ENCODE peak calls at places on chromosomes 13 and 19, in nine cellular contexts. One of them, this sample, is unnamed.

GRCh38 chr19:13881692-13882418 is 4.9 kb downstream of the NANOS3 start:
- DNase-seq in stimulated activated CD4-positive, alpha-beta T cell treated with anti-CD3 and anti-CD28 coated beads, Interleukin-2, amount 100 ng/mL, for 24 hours: peak
- DNase-seq in RPMI8226: no peak
- DNase-seq in ovary: no peak
- DNase-seq in hypothalamus: no peak
- DNase-seq in activated T-helper 2 cell treated with anti-CD3 and anti-CD28 coated beads, Interferon-gamma antibody, Interleukin-2, Interleukin-4, amounts not matched to agents 10 μg/mL and 5 μg/mL and 100 μg/mL, durations not matched to agents 14 hours and 24 hours and 36 hours: peak
- DNase-seq in endothelial cell: no peak
- DNase-seq in transverse colon: peak
- DNase-seq in left ventricle myocardium superior: peak
- DNase-seq in this sample: peak

GRCh38 chr19:10797078-10797477 is 38.9 kb downstream of the TMED1 start:
- DNase-seq in stimulated activated CD4-positive, alpha-beta T cell treated with anti-CD3 and anti-CD28 coated beads, Interleukin-2, amount 100 ng/mL, for 24 hours: peak
- DNase-seq in RPMI8226: no peak
- DNase-seq in ovary: no peak
- DNase-seq in hypothalamus: no peak
- DNase-seq in activated T-helper 2 cell treated with anti-CD3 and anti-CD28 coated beads, Interferon-gamma antibody, Interleukin-2, Interleukin-4, amounts not matched to agents 10 μg/mL and 5 μg/mL and 100 μg/mL, durations not matched to agents 14 hours and 24 hours and 36 hours: no peak
- DNase-seq in endothelial cell: no peak
- DNase-seq in transverse colon: no peak
- DNase-seq in left ventricle myocardium superior: no peak
- DNase-seq in this sample: peak

GRCh38 chr13:34334984-34335661 is 517.2 kb downstream of the RFC3 start:
- DNase-seq in stimulated activated CD4-positive, alpha-beta T cell treated with anti-CD3 and anti-CD28 coated beads, Interleukin-2, amount 100 ng/mL, for 24 hours: no peak
- DNase-seq in RPMI8226: no peak
- DNase-seq in ovary: no peak
- DNase-seq in hypothalamus: no peak
- DNase-seq in activated T-helper 2 cell treated with anti-CD3 and anti-CD28 coated beads, Interferon-gamma antibody, Interleukin-2, Interleukin-4, amounts not matched to agents 10 μg/mL and 5 μg/mL and 100 μg/mL, durations not matched to agents 14 hours and 24 hours and 36 hours: no peak
- DNase-seq in endothelial cell: no peak
- DNase-seq in transverse colon: no peak
- DNase-seq in left ventricle myocardium superior: no peak
- DNase-seq in this sample: no peak

GRCh38 chr19:2624537-2625091 is 77.9 kb downstream of the GNG7 start:
- DNase-seq in stimulated activated CD4-positive, alpha-beta T cell treated with anti-CD3 and anti-CD28 coated beads, Interleukin-2, amount 100 ng/mL, for 24 hours: no peak
- DNase-seq in RPMI8226: peak
- DNase-seq in ovary: no peak
- DNase-seq in hypothalamus: peak
- DNase-seq in activated T-helper 2 cell treated with anti-CD3 and anti-CD28 coated beads, Interferon-gamma antibody, Interleukin-2, Interleukin-4, amounts not matched to agents 10 μg/mL and 5 μg/mL and 100 μg/mL, durations not matched to agents 14 hours and 24 hours and 36 hours: no peak
- DNase-seq in endothelial cell: no peak
- DNase-seq in transverse colon: no peak
- DNase-seq in left ventricle myocardium superior: peak
- DNase-seq in this sample: no peak

GRCh38 chr19:42197375-42197817 is 20.1 kb downstream of the DEDD2 start:
- DNase-seq in stimulated activated CD4-positive, alpha-beta T cell treated with anti-CD3 and anti-CD28 coated beads, Interleukin-2, amount 100 ng/mL, for 24 hours: no peak
- DNase-seq in RPMI8226: no peak
- DNase-seq in ovary: no peak
- DNase-seq in hypothalamus: no peak
- DNase-seq in activated T-helper 2 cell treated with anti-CD3 and anti-CD28 coated beads, Interferon-gamma antibody, Interleukin-2, Interleukin-4, amounts not matched to agents 10 μg/mL and 5 μg/mL and 100 μg/mL, durations not matched to agents 14 hours and 24 hours and 36 hours: no peak
- DNase-seq in endothelial cell: no peak
- DNase-seq in transverse colon: no peak
- DNase-seq in left ventricle myocardium superior: no peak
- DNase-seq in this sample: peak

GRCh38 chr19:13427273-13428051 is 78.8 kb downstream of the CACNA1A start:
- DNase-seq in stimulated activated CD4-positive, alpha-beta T cell treated with anti-CD3 and anti-CD28 coated beads, Interleukin-2, amount 100 ng/mL, for 24 hours: no peak
- DNase-seq in RPMI8226: no peak
- DNase-seq in ovary: no peak
- DNase-seq in hypothalamus: no peak
- DNase-seq in activated T-helper 2 cell treated with anti-CD3 and anti-CD28 coated beads, Interferon-gamma antibody, Interleukin-2, Interleukin-4, amounts not matched to agents 10 μg/mL and 5 μg/mL and 100 μg/mL, durations not matched to agents 14 hours and 24 hours and 36 hours: no peak
- DNase-seq in endothelial cell: no peak
- DNase-seq in transverse colon: no peak
- DNase-seq in left ventricle myocardium superior: no peak
- DNase-seq in this sample: no peak

GRCh38 chr13:36414461-36414860 is 17.8 kb upstream of the CCNA1 start:
- DNase-seq in stimulated activated CD4-positive, alpha-beta T cell treated with anti-CD3 and anti-CD28 coated beads, Interleukin-2, amount 100 ng/mL, for 24 hours: no peak
- DNase-seq in RPMI8226: no peak
- DNase-seq in ovary: no peak
- DNase-seq in hypothalamus: no peak
- DNase-seq in activated T-helper 2 cell treated with anti-CD3 and anti-CD28 coated beads, Interferon-gamma antibody, Interleukin-2, Interleukin-4, amounts not matched to agents 10 μg/mL and 5 μg/mL and 100 μg/mL, durations not matched to agents 14 hours and 24 hours and 36 hours: no peak
- DNase-seq in endothelial cell: no peak
- DNase-seq in transverse colon: no peak
- DNase-seq in left ventricle myocardium superior: no peak
- DNase-seq in this sample: no peak

GRCh38 chr19:47863514-47863936 is 4.5 kb downstream of the TPRX2 start:
- DNase-seq in stimulated activated CD4-positive, alpha-beta T cell treated with anti-CD3 and anti-CD28 coated beads, Interleukin-2, amount 100 ng/mL, for 24 hours: peak
- DNase-seq in RPMI8226: peak
- DNase-seq in ovary: peak
- DNase-seq in hypothalamus: peak
- DNase-seq in activated T-helper 2 cell treated with anti-CD3 and anti-CD28 coated beads, Interferon-gamma antibody, Interleukin-2, Interleukin-4, amounts not matched to agents 10 μg/mL and 5 μg/mL and 100 μg/mL, durations not matched to agents 14 hours and 24 hours and 36 hours: peak
- DNase-seq in endothelial cell: peak
- DNase-seq in transverse colon: peak
- DNase-seq in left ventricle myocardium superior: peak
- DNase-seq in this sample: peak

GRCh38 chr13:95745289-95745688 is 68.3 kb downstream of the DNAJC3 start:
- DNase-seq in stimulated activated CD4-positive, alpha-beta T cell treated with anti-CD3 and anti-CD28 coated beads, Interleukin-2, amount 100 ng/mL, for 24 hours: no peak
- DNase-seq in RPMI8226: no peak
- DNase-seq in ovary: no peak
- DNase-seq in hypothalamus: no peak
- DNase-seq in activated T-helper 2 cell treated with anti-CD3 and anti-CD28 coated beads, Interferon-gamma antibody, Interleukin-2, Interleukin-4, amounts not matched to agents 10 μg/mL and 5 μg/mL and 100 μg/mL, durations not matched to agents 14 hours and 24 hours and 36 hours: no peak
- DNase-seq in endothelial cell: no peak
- DNase-seq in transverse colon: no peak
- DNase-seq in left ventricle myocardium superior: no peak
- DNase-seq in this sample: no peak

GRCh38 chr13:43379738-43380137 is 356.4 kb downstream of the DNAJC15 start:
- DNase-seq in stimulated activated CD4-positive, alpha-beta T cell treated with anti-CD3 and anti-CD28 coated beads, Interleukin-2, amount 100 ng/mL, for 24 hours: no peak
- DNase-seq in RPMI8226: no peak
- DNase-seq in ovary: no peak
- DNase-seq in hypothalamus: no peak
- DNase-seq in activated T-helper 2 cell treated with anti-CD3 and anti-CD28 coated beads, Interferon-gamma antibody, Interleukin-2, Interleukin-4, amounts not matched to agents 10 μg/mL and 5 μg/mL and 100 μg/mL, durations not matched to agents 14 hours and 24 hours and 36 hours: no peak
- DNase-seq in endothelial cell: no peak
- DNase-seq in transverse colon: no peak
- DNase-seq in left ventricle myocardium superior: no peak
- DNase-seq in this sample: no peak

GRCh38 chr19:35642798-35643254 is 1.3 kb downstream of the ETV2 start:
- DNase-seq in stimulated activated CD4-positive, alpha-beta T cell treated with anti-CD3 and anti-CD28 coated beads, Interleukin-2, amount 100 ng/mL, for 24 hours: no peak
- DNase-seq in RPMI8226: no peak
- DNase-seq in ovary: peak
- DNase-seq in hypothalamus: no peak
- DNase-seq in activated T-helper 2 cell treated with anti-CD3 and anti-CD28 coated beads, Interferon-gamma antibody, Interleukin-2, Interleukin-4, amounts not matched to agents 10 μg/mL and 5 μg/mL and 100 μg/mL, durations not matched to agents 14 hours and 24 hours and 36 hours: no peak
- DNase-seq in endothelial cell: peak
- DNase-seq in transverse colon: no peak
- DNase-seq in left ventricle myocardium superior: no peak
- DNase-seq in this sample: no peak

GRCh38 chr19:16527971-16528521 is 14.2 kb downstream of the CHERP start:
- DNase-seq in stimulated activated CD4-positive, alpha-beta T cell treated with anti-CD3 and anti-CD28 coated beads, Interleukin-2, amount 100 ng/mL, for 24 hours: peak
- DNase-seq in RPMI8226: peak
- DNase-seq in ovary: no peak
- DNase-seq in hypothalamus: no peak
- DNase-seq in activated T-helper 2 cell treated with anti-CD3 and anti-CD28 coated beads, Interferon-gamma antibody, Interleukin-2, Interleukin-4, amounts not matched to agents 10 μg/mL and 5 μg/mL and 100 μg/mL, durations not matched to agents 14 hours and 24 hours and 36 hours: peak
- DNase-seq in endothelial cell: peak
- DNase-seq in transverse colon: no peak
- DNase-seq in left ventricle myocardium superior: no peak
- DNase-seq in this sample: peak

GRCh38 chr19:32269831-32270230 is 75.6 kb upstream of the ZNF507 start:
- DNase-seq in stimulated activated CD4-positive, alpha-beta T cell treated with anti-CD3 and anti-CD28 coated beads, Interleukin-2, amount 100 ng/mL, for 24 hours: no peak
- DNase-seq in RPMI8226: no peak
- DNase-seq in ovary: no peak
- DNase-seq in hypothalamus: no peak
- DNase-seq in activated T-helper 2 cell treated with anti-CD3 and anti-CD28 coated beads, Interferon-gamma antibody, Interleukin-2, Interleukin-4, amounts not matched to agents 10 μg/mL and 5 μg/mL and 100 μg/mL, durations not matched to agents 14 hours and 24 hours and 36 hours: no peak
- DNase-seq in endothelial cell: no peak
- DNase-seq in transverse colon: no peak
- DNase-seq in left ventricle myocardium superior: no peak
- DNase-seq in this sample: no peak

GRCh38 chr19:3765121-3765520 is 2.6 kb downstream of the MRPL54 start:
- DNase-seq in stimulated activated CD4-positive, alpha-beta T cell treated with anti-CD3 and anti-CD28 coated beads, Interleukin-2, amount 100 ng/mL, for 24 hours: no peak
- DNase-seq in RPMI8226: no peak
- DNase-seq in ovary: peak
- DNase-seq in hypothalamus: no peak
- DNase-seq in activated T-helper 2 cell treated with anti-CD3 and anti-CD28 coated beads, Interferon-gamma antibody, Interleukin-2, Interleukin-4, amounts not matched to agents 10 μg/mL and 5 μg/mL and 100 μg/mL, durations not matched to agents 14 hours and 24 hours and 36 hours: no peak
- DNase-seq in endothelial cell: no peak
- DNase-seq in transverse colon: no peak
- DNase-seq in left ventricle myocardium superior: no peak
- DNase-seq in this sample: no peak

GRCh38 chr13:111424134-111424533 is 103.7 kb downstream of the TEX29 start:
- DNase-seq in stimulated activated CD4-positive, alpha-beta T cell treated with anti-CD3 and anti-CD28 coated beads, Interleukin-2, amount 100 ng/mL, for 24 hours: no peak
- DNase-seq in RPMI8226: no peak
- DNase-seq in ovary: no peak
- DNase-seq in hypothalamus: no peak
- DNase-seq in activated T-helper 2 cell treated with anti-CD3 and anti-CD28 coated beads, Interferon-gamma antibody, Interleukin-2, Interleukin-4, amounts not matched to agents 10 μg/mL and 5 μg/mL and 100 μg/mL, durations not matched to agents 14 hours and 24 hours and 36 hours: no peak
- DNase-seq in endothelial cell: no peak
- DNase-seq in transverse colon: no peak
- DNase-seq in left ventricle myocardium superior: no peak
- DNase-seq in this sample: no peak

GRCh38 chr13:98606296-98606695 is 29.4 kb upstream of the STK24 start:
- DNase-seq in stimulated activated CD4-positive, alpha-beta T cell treated with anti-CD3 and anti-CD28 coated beads, Interleukin-2, amount 100 ng/mL, for 24 hours: no peak
- DNase-seq in RPMI8226: no peak
- DNase-seq in ovary: no peak
- DNase-seq in hypothalamus: no peak
- DNase-seq in activated T-helper 2 cell treated with anti-CD3 and anti-CD28 coated beads, Interferon-gamma antibody, Interleukin-2, Interleukin-4, amounts not matched to agents 10 μg/mL and 5 μg/mL and 100 μg/mL, durations not matched to agents 14 hours and 24 hours and 36 hours: no peak
- DNase-seq in endothelial cell: no peak
- DNase-seq in transverse colon: no peak
- DNase-seq in left ventricle myocardium superior: no peak
- DNase-seq in this sample: no peak

GRCh38 chr13:73412933-73413332 is 354.1 kb downstream of the KLF5 start:
- DNase-seq in stimulated activated CD4-positive, alpha-beta T cell treated with anti-CD3 and anti-CD28 coated beads, Interleukin-2, amount 100 ng/mL, for 24 hours: no peak
- DNase-seq in RPMI8226: no peak
- DNase-seq in ovary: no peak
- DNase-seq in hypothalamus: no peak
- DNase-seq in activated T-helper 2 cell treated with anti-CD3 and anti-CD28 coated beads, Interferon-gamma antibody, Interleukin-2, Interleukin-4, amounts not matched to agents 10 μg/mL and 5 μg/mL and 100 μg/mL, durations not matched to agents 14 hours and 24 hours and 36 hours: no peak
- DNase-seq in endothelial cell: no peak
- DNase-seq in transverse colon: no peak
- DNase-seq in left ventricle myocardium superior: no peak
- DNase-seq in this sample: no peak

GRCh38 chr19:43634877-43635560 is 4.6 kb downstream of the CADM4 start:
- DNase-seq in stimulated activated CD4-positive, alpha-beta T cell treated with anti-CD3 and anti-CD28 coated beads, Interleukin-2, amount 100 ng/mL, for 24 hours: no peak
- DNase-seq in RPMI8226: no peak
- DNase-seq in ovary: peak
- DNase-seq in hypothalamus: peak
- DNase-seq in activated T-helper 2 cell treated with anti-CD3 and anti-CD28 coated beads, Interferon-gamma antibody, Interleukin-2, Interleukin-4, amounts not matched to agents 10 μg/mL and 5 μg/mL and 100 μg/mL, durations not matched to agents 14 hours and 24 hours and 36 hours: no peak
- DNase-seq in endothelial cell: peak
- DNase-seq in transverse colon: no peak
- DNase-seq in left ventricle myocardium superior: no peak
- DNase-seq in this sample: no peak

GRCh38 chr13:98535501-98536357 is 41.2 kb downstream of the STK24 start:
- DNase-seq in stimulated activated CD4-positive, alpha-beta T cell treated with anti-CD3 and anti-CD28 coated beads, Interleukin-2, amount 100 ng/mL, for 24 hours: no peak
- DNase-seq in RPMI8226: no peak
- DNase-seq in ovary: no peak
- DNase-seq in hypothalamus: no peak
- DNase-seq in activated T-helper 2 cell treated with anti-CD3 and anti-CD28 coated beads, Interferon-gamma antibody, Interleukin-2, Interleukin-4, amounts not matched to agents 10 μg/mL and 5 μg/mL and 100 μg/mL, durations not matched to agents 14 hours and 24 hours and 36 hours: no peak
- DNase-seq in endothelial cell: no peak
- DNase-seq in transverse colon: no peak
- DNase-seq in left ventricle myocardium superior: no peak
- DNase-seq in this sample: no peak

GRCh38 chr19:35037716-35038622 is 3.6 kb upstream of the HPN start:
- DNase-seq in stimulated activated CD4-positive, alpha-beta T cell treated with anti-CD3 and anti-CD28 coated beads, Interleukin-2, amount 100 ng/mL, for 24 hours: no peak
- DNase-seq in RPMI8226: no peak
- DNase-seq in ovary: no peak
- DNase-seq in hypothalamus: peak
- DNase-seq in activated T-helper 2 cell treated with anti-CD3 and anti-CD28 coated beads, Interferon-gamma antibody, Interleukin-2, Interleukin-4, amounts not matched to agents 10 μg/mL and 5 μg/mL and 100 μg/mL, durations not matched to agents 14 hours and 24 hours and 36 hours: no peak
- DNase-seq in endothelial cell: no peak
- DNase-seq in transverse colon: no peak
- DNase-seq in left ventricle myocardium superior: no peak
- DNase-seq in this sample: no peak

GRCh38 chr13:91647361-91647970 is 249.0 kb downstream of the GPC5 start:
- DNase-seq in stimulated activated CD4-positive, alpha-beta T cell treated with anti-CD3 and anti-CD28 coated beads, Interleukin-2, amount 100 ng/mL, for 24 hours: no peak
- DNase-seq in RPMI8226: peak
- DNase-seq in ovary: no peak
- DNase-seq in hypothalamus: no peak
- DNase-seq in activated T-helper 2 cell treated with anti-CD3 and anti-CD28 coated beads, Interferon-gamma antibody, Interleukin-2, Interleukin-4, amounts not matched to agents 10 μg/mL and 5 μg/mL and 100 μg/mL, durations not matched to agents 14 hours and 24 hours and 36 hours: no peak
- DNase-seq in endothelial cell: peak
- DNase-seq in transverse colon: peak
- DNase-seq in left ventricle myocardium superior: peak
- DNase-seq in this sample: no peak

GRCh38 chr19:58555920-58556632 is 1.2 kb upstream of the CHMP2A start:
- DNase-seq in stimulated activated CD4-positive, alpha-beta T cell treated with anti-CD3 and anti-CD28 coated beads, Interleukin-2, amount 100 ng/mL, for 24 hours: no peak
- DNase-seq in RPMI8226: no peak
- DNase-seq in ovary: peak
- DNase-seq in hypothalamus: no peak
- DNase-seq in activated T-helper 2 cell treated with anti-CD3 and anti-CD28 coated beads, Interferon-gamma antibody, Interleukin-2, Interleukin-4, amounts not matched to agents 10 μg/mL and 5 μg/mL and 100 μg/mL, durations not matched to agents 14 hours and 24 hours and 36 hours: no peak
- DNase-seq in endothelial cell: no peak
- DNase-seq in transverse colon: no peak
- DNase-seq in left ventricle myocardium superior: no peak
- DNase-seq in this sample: no peak

GRCh38 chr13:28047784-28048388 is 52.5 kb downstream of the FLT3 start:
- DNase-seq in stimulated activated CD4-positive, alpha-beta T cell treated with anti-CD3 and anti-CD28 coated beads, Interleukin-2, amount 100 ng/mL, for 24 hours: no peak
- DNase-seq in RPMI8226: peak
- DNase-seq in ovary: no peak
- DNase-seq in hypothalamus: no peak
- DNase-seq in activated T-helper 2 cell treated with anti-CD3 and anti-CD28 coated beads, Interferon-gamma antibody, Interleukin-2, Interleukin-4, amounts not matched to agents 10 μg/mL and 5 μg/mL and 100 μg/mL, durations not matched to agents 14 hours and 24 hours and 36 hours: no peak
- DNase-seq in endothelial cell: no peak
- DNase-seq in transverse colon: peak
- DNase-seq in left ventricle myocardium superior: no peak
- DNase-seq in this sample: no peak

GRCh38 chr19:41811036-41811435 is 14.6 kb downstream of the CEACAM3 start:
- DNase-seq in stimulated activated CD4-positive, alpha-beta T cell treated with anti-CD3 and anti-CD28 coated beads, Interleukin-2, amount 100 ng/mL, for 24 hours: no peak
- DNase-seq in RPMI8226: no peak
- DNase-seq in ovary: no peak
- DNase-seq in hypothalamus: peak
- DNase-seq in activated T-helper 2 cell treated with anti-CD3 and anti-CD28 coated beads, Interferon-gamma antibody, Interleukin-2, Interleukin-4, amounts not matched to agents 10 μg/mL and 5 μg/mL and 100 μg/mL, durations not matched to agents 14 hours and 24 hours and 36 hours: no peak
- DNase-seq in endothelial cell: no peak
- DNase-seq in transverse colon: no peak
- DNase-seq in left ventricle myocardium superior: no peak
- DNase-seq in this sample: no peak

GRCh38 chr19:29529646-29530548 is 4.1 kb downstream of the VSTM2B start:
- DNase-seq in stimulated activated CD4-positive, alpha-beta T cell treated with anti-CD3 and anti-CD28 coated beads, Interleukin-2, amount 100 ng/mL, for 24 hours: no peak
- DNase-seq in RPMI8226: no peak
- DNase-seq in ovary: no peak
- DNase-seq in hypothalamus: no peak
- DNase-seq in activated T-helper 2 cell treated with anti-CD3 and anti-CD28 coated beads, Interferon-gamma antibody, Interleukin-2, Interleukin-4, amounts not matched to agents 10 μg/mL and 5 μg/mL and 100 μg/mL, durations not matched to agents 14 hours and 24 hours and 36 hours: no peak
- DNase-seq in endothelial cell: peak
- DNase-seq in transverse colon: no peak
- DNase-seq in left ventricle myocardium superior: no peak
- DNase-seq in this sample: peak

GRCh38 chr13:78298657-78299056 is 304.7 kb downstream of the POU4F1 start:
- DNase-seq in stimulated activated CD4-positive, alpha-beta T cell treated with anti-CD3 and anti-CD28 coated beads, Interleukin-2, amount 100 ng/mL, for 24 hours: no peak
- DNase-seq in RPMI8226: no peak
- DNase-seq in ovary: no peak
- DNase-seq in hypothalamus: no peak
- DNase-seq in activated T-helper 2 cell treated with anti-CD3 and anti-CD28 coated beads, Interferon-gamma antibody, Interleukin-2, Interleukin-4, amounts not matched to agents 10 μg/mL and 5 μg/mL and 100 μg/mL, durations not matched to agents 14 hours and 24 hours and 36 hours: no peak
- DNase-seq in endothelial cell: no peak
- DNase-seq in transverse colon: no peak
- DNase-seq in left ventricle myocardium superior: no peak
- DNase-seq in this sample: no peak

GRCh38 chr13:36251528-36251927 is 37.2 kb upstream of the SOHLH2 start:
- DNase-seq in stimulated activated CD4-positive, alpha-beta T cell treated with anti-CD3 and anti-CD28 coated beads, Interleukin-2, amount 100 ng/mL, for 24 hours: no peak
- DNase-seq in RPMI8226: no peak
- DNase-seq in ovary: no peak
- DNase-seq in hypothalamus: no peak
- DNase-seq in activated T-helper 2 cell treated with anti-CD3 and anti-CD28 coated beads, Interferon-gamma antibody, Interleukin-2, Interleukin-4, amounts not matched to agents 10 μg/mL and 5 μg/mL and 100 μg/mL, durations not matched to agents 14 hours and 24 hours and 36 hours: no peak
- DNase-seq in endothelial cell: no peak
- DNase-seq in transverse colon: no peak
- DNase-seq in left ventricle myocardium superior: no peak
- DNase-seq in this sample: no peak

GRCh38 chr19:44643605-44644390 is at the start of gene PVR:
- DNase-seq in stimulated activated CD4-positive, alpha-beta T cell treated with anti-CD3 and anti-CD28 coated beads, Interleukin-2, amount 100 ng/mL, for 24 hours: peak
- DNase-seq in RPMI8226: peak
- DNase-seq in ovary: peak
- DNase-seq in hypothalamus: peak
- DNase-seq in activated T-helper 2 cell treated with anti-CD3 and anti-CD28 coated beads, Interferon-gamma antibody, Interleukin-2, Interleukin-4, amounts not matched to agents 10 μg/mL and 5 μg/mL and 100 μg/mL, durations not matched to agents 14 hours and 24 hours and 36 hours: peak
- DNase-seq in endothelial cell: peak
- DNase-seq in transverse colon: peak
- DNase-seq in left ventricle myocardium superior: peak
- DNase-seq in this sample: peak

GRCh38 chr19:56958428-56958827 is 117.9 kb upstream of the PEG3 start:
- DNase-seq in stimulated activated CD4-positive, alpha-beta T cell treated with anti-CD3 and anti-CD28 coated beads, Interleukin-2, amount 100 ng/mL, for 24 hours: no peak
- DNase-seq in RPMI8226: no peak
- DNase-seq in ovary: no peak
- DNase-seq in hypothalamus: no peak
- DNase-seq in activated T-helper 2 cell treated with anti-CD3 and anti-CD28 coated beads, Interferon-gamma antibody, Interleukin-2, Interleukin-4, amounts not matched to agents 10 μg/mL and 5 μg/mL and 100 μg/mL, durations not matched to agents 14 hours and 24 hours and 36 hours: no peak
- DNase-seq in endothelial cell: no peak
- DNase-seq in transverse colon: no peak
- DNase-seq in left ventricle myocardium superior: no peak
- DNase-seq in this sample: no peak

GRCh38 chr19:4803736-4804695 is 12.5 kb downstream of the FEM1A start:
- DNase-seq in stimulated activated CD4-positive, alpha-beta T cell treated with anti-CD3 and anti-CD28 coated beads, Interleukin-2, amount 100 ng/mL, for 24 hours: peak
- DNase-seq in RPMI8226: peak
- DNase-seq in ovary: peak
- DNase-seq in hypothalamus: peak
- DNase-seq in activated T-helper 2 cell treated with anti-CD3 and anti-CD28 coated beads, Interferon-gamma antibody, Interleukin-2, Interleukin-4, amounts not matched to agents 10 μg/mL and 5 μg/mL and 100 μg/mL, durations not matched to agents 14 hours and 24 hours and 36 hours: peak
- DNase-seq in endothelial cell: peak
- DNase-seq in transverse colon: peak
- DNase-seq in left ventricle myocardium superior: peak
- DNase-seq in this sample: peak

GRCh38 chr19:29645491-29645867 is 19.8 kb upstream of the PLEKHF1 start:
- DNase-seq in stimulated activated CD4-positive, alpha-beta T cell treated with anti-CD3 and anti-CD28 coated beads, Interleukin-2, amount 100 ng/mL, for 24 hours: no peak
- DNase-seq in RPMI8226: no peak
- DNase-seq in ovary: no peak
- DNase-seq in hypothalamus: no peak
- DNase-seq in activated T-helper 2 cell treated with anti-CD3 and anti-CD28 coated beads, Interferon-gamma antibody, Interleukin-2, Interleukin-4, amounts not matched to agents 10 μg/mL and 5 μg/mL and 100 μg/mL, durations not matched to agents 14 hours and 24 hours and 36 hours: no peak
- DNase-seq in endothelial cell: no peak
- DNase-seq in transverse colon: no peak
- DNase-seq in left ventricle myocardium superior: no peak
- DNase-seq in this sample: peak

This sample was measured in activated naive CD8-positive, alpha-beta T cell treated with anti-CD3 and anti-CD28 coated beads, Interleukin-2, amount 10 ng/mL, durations not matched to agents 7 days and 5 days.